ENCODE peak calls at places on chromosomes 2 and 18, in four cellular contexts. U is NCI-H345, S is OCI-M1, B is cardiac septum. W is an unnamed sample.
A peak's percentile ranks its signal among the peaks of the same experiment; 100 is the strongest.

GRCh38 chr2:73176205-73176880 is 26.0 kb upstream of the NOTO start:
- DNase-seq in U (no peak), S (peak; percentile 77), B (no peak), W (peak; percentile 85)

GRCh38 chr18:23384778-23385736 is 68.0 kb upstream of the RIOK3 start:
- DNase-seq in U (no peak), S (peak; percentile 25), B (no peak), W (no peak)

GRCh38 chr18:27604583-27604982 is 419.5 kb upstream of the CHST9 start:
- DNase-seq in U (peak; percentile 18), S (peak; percentile 11), B (no peak), W (no peak)

GRCh38 chr18:75183524-75183923 is 25.4 kb downstream of the PTGR3 start:
- DNase-seq in U (no peak), S (no peak), B (no peak), W (no peak)

GRCh38 chr2:113010088-113010487 is 4.8 kb downstream of the IL36A start:
- DNase-seq in U (no peak), S (no peak), B (no peak), W (no peak)

GRCh38 chr2:238518127-238518827 is 91.5 kb downstream of the ASB1 start:
- DNase-seq in U (no peak), S (no peak), B (no peak), W (peak; percentile 51)

GRCh38 chr2:135257383-135258090 is 205.4 kb downstream of the RAB3GAP1 start:
- DNase-seq in U (no peak), S (no peak), B (no peak), W (no peak)

GRCh38 chr18:71336811-71337210 is 1048.0 kb downstream of the SOCS6 start:
- DNase-seq in U (no peak), S (peak; percentile 9), B (no peak), W (no peak)

GRCh38 chr18:78799382-78800089 is 180.1 kb upstream of the SALL3 start:
- DNase-seq in U (no peak), S (no peak), B (peak; percentile 50), W (peak; percentile 77)

GRCh38 chr2:98702127-98702802 is 28.7 kb downstream of the MGAT4A start:
- DNase-seq in U (no peak), S (no peak), B (peak; percentile 79), W (no peak)

GRCh38 chr2:37711308-37711731 is 39.9 kb upstream of the CDC42EP3 start:
- DNase-seq in U (no peak), S (peak; percentile 74), B (no peak), W (no peak)

GRCh38 chr2:157971702-157972101 is 95.6 kb upstream of the ACVR1 start:
- DNase-seq in U (peak; percentile 48), S (no peak), B (no peak), W (no peak)

GRCh38 chr2:39128919-39129391 is 8.1 kb upstream of the SOS1 start:
- DNase-seq in U (no peak), S (peak; percentile 88), B (no peak), W (no peak)

GRCh38 chr2:160221391-160222276 is 21.6 kb upstream of the ITGB6 start:
- DNase-seq in U (peak; percentile 23), S (no peak), B (peak; percentile 78), W (no peak)

GRCh38 chr18:36828157-36828629 is 609 bp downstream of the TPGS2 start:
- DNase-seq in U (peak; percentile 51), S (peak; percentile 73), B (no peak), W (no peak)

W was measured in posterior vena cava.